ENCODE peak calls at places on chromosomes 4 and X, in five cellular contexts. D is CMK, W is activated T-cell treated with anti-CD3 and anti-CD28 coated beads for 48 hours, M is posterior vena cava, P is substantia nigra. B is an unnamed sample.

GRCh38 chrX:120144178-120144844 is 14.1 kb upstream of the RHOXF2 start:
- DNase-seq in M (peak), D (no peak), P (no peak), W (no peak), B (no peak)

GRCh38 chr4:183164963-183165362 is 65.9 kb downstream of the WWC2 start:
- DNase-seq in M (no peak), W (no peak), P (no peak), D (no peak), B (no peak)

GRCh38 chrX:7586126-7586525 is 256.8 kb upstream of the VCX start:
- DNase-seq in P (no peak), M (no peak), W (no peak), D (no peak), B (no peak)

GRCh38 chr4:14178421-14178820 is 550.9 kb upstream of the BOD1L1 start:
- DNase-seq in W (no peak), D (peak), P (no peak), M (no peak), B (no peak)

GRCh38 chr4:5003918-5004317 is 15.3 kb downstream of the CYTL1 start:
- DNase-seq in D (no peak), W (no peak), P (no peak), M (no peak), B (no peak)

GRCh38 chr4:22552802-22553201 is 36.9 kb upstream of the ADGRA3 start:
- DNase-seq in D (no peak), P (no peak), M (no peak), W (no peak), B (no peak)

GRCh38 chrX:39752820-39753219 is 344.9 kb downstream of the BCOR start:
- DNase-seq in W (no peak), D (no peak), M (no peak), P (peak), B (no peak)

GRCh38 chrX:39677987-39678840 is 419.5 kb downstream of the BCOR start:
- DNase-seq in D (no peak), P (peak), W (no peak), M (peak), B (peak)

GRCh38 chr4:76962406-76963135 is 13.0 kb downstream of the SEPTIN11 start:
- DNase-seq in P (no peak), W (no peak), D (no peak), M (no peak), B (no peak)

GRCh38 chr4:96103086-96103485 is 263.2 kb downstream of the PDHA2 start:
- DNase-seq in W (no peak), M (no peak), D (no peak), P (no peak), B (no peak)

GRCh38 chr4:25129926-25130325 is 30.3 kb downstream of the SEPSECS start:
- DNase-seq in P (no peak), W (no peak), M (no peak), D (no peak), B (no peak)

GRCh38 chr4:159227378-159227777 is 124.5 kb downstream of the RAPGEF2 start:
- DNase-seq in W (no peak), M (no peak), P (peak), D (no peak), B (no peak)

GRCh38 chrX:103063191-103063845 is 653 bp downstream of the BEX1 start:
- DNase-seq in M (no peak), W (no peak), D (no peak), P (peak), B (peak)

GRCh38 chrX:85627363-85627762 is 247.9 kb upstream of the POF1B start:
- DNase-seq in P (no peak), D (no peak), M (no peak), W (no peak), B (no peak)

GRCh38 chr4:147039991-147040575 is 94.4 kb upstream of the TTC29 start:
- DNase-seq in P (no peak), M (no peak), W (no peak), D (no peak), B (peak)

GRCh38 chr4:150514709-150515108 is 67.2 kb upstream of the MAB21L2 start:
- DNase-seq in M (no peak), P (no peak), W (no peak), D (no peak), B (no peak)

GRCh38 chr4:19961092-19961491 is 290.6 kb upstream of the SLIT2 start:
- DNase-seq in D (no peak), W (no peak), P (no peak), M (no peak), B (no peak)

GRCh38 chr4:163161536-163162205 is 5.0 kb downstream of the NAF1 start:
- DNase-seq in D (no peak), W (no peak), M (no peak), P (no peak), B (no peak)

GRCh38 chr4:16018841-16019240 is 55.9 kb upstream of the FGFBP2 start:
- DNase-seq in D (no peak), M (no peak), W (no peak), P (no peak), B (no peak)

GRCh38 chr4:98482847-98483806 is 175.3 kb downstream of the TSPAN5 start:
- DNase-seq in P (no peak), M (no peak), W (peak), D (no peak), B (no peak)

GRCh38 chr4:122827258-122827887 is 742 bp downstream of the FGF2 start:
- DNase-seq in D (no peak), M (peak), P (peak), W (peak), B (peak)

GRCh38 chr4:177251237-177251636 is 58.4 kb upstream of the NEIL3 start:
- DNase-seq in M (no peak), P (no peak), W (no peak), D (no peak), B (no peak)